ENCODE peak calls at places on chromosomes 11 and 22, in six cellular contexts. G is GM23338, Y is HCT116, V is sigmoid colon, B is astrocyte of the spinal cord, J is psoas muscle. E is an unnamed sample.
A peak's percentile ranks its signal among the peaks of the same experiment; 100 is the strongest.

GRCh38 chr11:69209038-69209350 is 53.3 kb downstream of the SMIM38 start:
- DNase-seq in G (no peak), Y (no peak), V (peak; percentile 20), B (no peak), J (no peak), E (no peak)

GRCh38 chr22:21074092-21074715 is 28.5 kb downstream of the LRRC74B start:
- DNase-seq in G (no peak), Y (peak; percentile 4), V (no peak), B (peak; percentile 72), J (no peak), E (peak; percentile 90)

GRCh38 chr11:61417670-61418069 is 12.1 kb downstream of the CPSF7 start:
- DNase-seq in G (no peak), Y (no peak), V (no peak), B (no peak), J (no peak), E (no peak)

GRCh38 chr11:8715501-8715900 is 32.9 kb downstream of the RPL27A start:
- DNase-seq in G (no peak), Y (no peak), V (no peak), B (no peak), J (peak; percentile 82), E (no peak)

GRCh38 chr11:85590848-85591483 is 36.2 kb downstream of the DLG2 start:
- DNase-seq in G (peak; percentile 72), Y (peak; percentile 35), V (no peak), B (peak; percentile 31), J (no peak), E (peak; percentile 58)

GRCh38 chr11:112318193-112318592 is 57.5 kb upstream of the PLET1 start:
- DNase-seq in G (no peak), Y (peak; percentile 4), V (no peak), B (peak; percentile 90), J (no peak), E (peak; percentile 93)

GRCh38 chr11:87083029-87083428 is 45.3 kb downstream of the TMEM135 start:
- DNase-seq in G (peak; percentile 63), Y (no peak), V (no peak), B (no peak), J (no peak), E (no peak)

GRCh38 chr11:68855205-68855978 is 13.7 kb upstream of the CPT1A start:
- DNase-seq in G (peak; percentile 64), Y (no peak), V (no peak), B (peak; percentile 38), J (peak; percentile 83), E (no peak)

GRCh38 chr11:70580036-70580805 is 181.9 kb downstream of the CTTN start:
- DNase-seq in G (no peak), Y (no peak), V (peak; percentile 44), B (no peak), J (peak; percentile 47), E (no peak)

GRCh38 chr11:21761000-21761399 is 431.9 kb upstream of the ANO5 start:
- DNase-seq in G (no peak), Y (no peak), V (no peak), B (no peak), J (no peak), E (no peak)

GRCh38 chr22:45647532-45648225 is 24.0 kb upstream of the ATXN10 start:
- DNase-seq in G (no peak), Y (no peak), V (no peak), B (no peak), J (no peak), E (no peak)

GRCh38 chr11:121418625-121419114 is 33.4 kb upstream of the SORL1 start:
- DNase-seq in G (no peak), Y (no peak), V (no peak), B (no peak), J (no peak), E (no peak)

GRCh38 chr22:19039448-19039780 is 82.8 kb downstream of the DGCR2 start:
- DNase-seq in G (no peak), Y (no peak), V (no peak), B (no peak), J (peak; percentile 12), E (no peak)

GRCh38 chr11:129061466-129062194 is 119.0 kb upstream of the TP53AIP1 start:
- DNase-seq in G (no peak), Y (peak; percentile 80), V (no peak), B (peak; percentile 34), J (no peak), E (peak; percentile 93)

GRCh38 chr11:20388096-20389055 is 860 bp downstream of the PRMT3 start:
- DNase-seq in G (no peak), Y (no peak), V (no peak), B (peak; percentile 23), J (no peak), E (peak; percentile 21)

GRCh38 chr11:57475191-57475590 is 14.9 kb downstream of the RTN4RL2 start:
- DNase-seq in G (no peak), Y (no peak), V (no peak), B (no peak), J (no peak), E (no peak)

GRCh38 chr11:19646921-19647320 is 65.7 kb upstream of the NAV2 start:
- DNase-seq in G (no peak), Y (no peak), V (no peak), B (peak; percentile 96), J (no peak), E (no peak)

GRCh38 chr11:27287205-27287604 is 75.8 kb downstream of the CCDC34 start:
- DNase-seq in G (no peak), Y (no peak), V (no peak), B (no peak), J (no peak), E (no peak)

GRCh38 chr11:134469627-134470026 is 57.6 kb upstream of the B3GAT1 start:
- DNase-seq in G (peak; percentile 47), Y (peak; percentile 24), V (no peak), B (no peak), J (no peak), E (no peak)

GRCh38 chr22:42369250-42370041 is 62.8 kb downstream of the NFAM1 start:
- DNase-seq in G (peak; percentile 98), Y (peak; percentile 88), V (peak; percentile 97), B (peak; percentile 83), J (peak; percentile 94), E (peak; percentile 92)

GRCh38 chr11:85787809-85788805 is 22.8 kb downstream of the SYTL2 start:
- DNase-seq in G (peak; percentile 30), Y (no peak), V (no peak), B (no peak), J (no peak), E (peak; percentile 79)

GRCh38 chr11:46743693-46744339 is 24.8 kb downstream of the F2 start:
- DNase-seq in G (no peak), Y (no peak), V (no peak), B (peak; percentile 62), J (no peak), E (no peak)

GRCh38 chr11:112615238-112615637 is 346.0 kb upstream of the NCAM1 start:
- DNase-seq in G (no peak), Y (no peak), V (no peak), B (no peak), J (no peak), E (peak; percentile 39)

GRCh38 chr11:27174026-27174425 is 133.4 kb downstream of the BBOX1 start:
- DNase-seq in G (no peak), Y (no peak), V (no peak), B (no peak), J (no peak), E (peak; percentile 99)

GRCh38 chr11:113163291-113164030 is 150.9 kb upstream of the TTC12 start:
- DNase-seq in G (no peak), Y (no peak), V (no peak), B (peak; percentile 3), J (no peak), E (no peak)

GRCh38 chr11:61737636-61738386 is 14.6 kb upstream of the MYRF start:
- DNase-seq in G (no peak), Y (no peak), V (no peak), B (no peak), J (no peak), E (no peak)

GRCh38 chr11:112525270-112525669 is 264.6 kb upstream of the PLET1 start:
- DNase-seq in G (no peak), Y (no peak), V (peak; percentile 69), B (peak; percentile 42), J (no peak), E (peak; percentile 88)

GRCh38 chr11:108549319-108549885 is 44.2 kb downstream of the EXPH5 start:
- DNase-seq in G (no peak), Y (no peak), V (no peak), B (no peak), J (no peak), E (no peak)

GRCh38 chr11:11640996-11641395 is 19.2 kb upstream of the GALNT18 start:
- DNase-seq in G (no peak), Y (no peak), V (no peak), B (no peak), J (no peak), E (no peak)

GRCh38 chr22:42399315-42400271 is 32.6 kb downstream of the NFAM1 start:
- DNase-seq in G (peak; percentile 54), Y (no peak), V (no peak), B (peak; percentile 10), J (no peak), E (peak; percentile 11)

GRCh38 chr11:63838150-63838681 is 694 bp upstream of the MARK2 start:
- DNase-seq in G (no peak), Y (no peak), V (no peak), B (no peak), J (peak; percentile 63), E (no peak)

GRCh38 chr22:46142548-46143490 is 7.5 kb upstream of the PPARA start:
- DNase-seq in G (no peak), Y (no peak), V (peak; percentile 57), B (no peak), J (no peak), E (no peak)

GRCh38 chr11:122803306-122803705 is 35.0 kb upstream of the CRTAM start:
- DNase-seq in G (no peak), Y (no peak), V (no peak), B (peak; percentile 73), J (no peak), E (peak; percentile 100)

GRCh38 chr22:36930041-36930935 is 16.9 kb downstream of the CSF2RB start:
- DNase-seq in G (no peak), Y (no peak), V (no peak), B (no peak), J (no peak), E (no peak)

GRCh38 chr22:22855617-22856308 is 31.9 kb upstream of the IGLL5 start:
- DNase-seq in G (peak; percentile 75), Y (no peak), V (no peak), B (no peak), J (no peak), E (no peak)
- TF ChIP-seq CTCF in G (peak; percentile 63), Y (peak; percentile 63), V (no peak), B (peak; percentile 47), J (no peak), E (peak; percentile 40)

GRCh38 chr22:50418624-50419023 is 56.2 kb downstream of the SBF1 start:
- DNase-seq in G (no peak), Y (no peak), V (no peak), B (no peak), J (no peak), E (no peak)
- H3K4me3 ChIP-seq in G (no peak overlapping the region), Y (no peak overlapping the region), V (no peak overlapping the region), B (no peak overlapping the region), J (no peak overlapping the region), E (no peak overlapping the region)

DNA sequence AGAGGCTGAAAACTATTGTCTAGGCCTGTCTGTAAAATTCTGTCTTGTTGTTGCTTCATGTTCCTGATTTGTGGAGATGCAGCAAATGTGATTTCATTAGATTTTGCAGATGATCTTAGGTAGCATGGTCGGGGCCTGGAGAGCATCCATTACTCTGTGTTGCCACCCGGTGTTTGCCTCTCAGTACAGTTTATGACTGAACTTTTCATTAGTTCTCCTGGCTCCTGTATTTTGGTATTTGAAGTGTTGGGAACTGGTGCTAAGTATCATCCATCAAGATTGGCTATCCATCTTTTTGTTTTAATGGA is 7.7 kb downstream of the YWHAH start:
- DNase-seq in G (no peak), Y (no peak), V (no peak), B (peak; percentile 10), J (no peak), E (peak; percentile 15)
- TF ChIP-seq CTCF in G (peak; percentile 34), Y (peak; percentile 18), V (no peak), B (no peak), J (no peak), E (no peak)

GRCh38 chr11:97617031-97617430 is 1227.2 kb downstream of the JRKL start:
- DNase-seq in G (no peak), Y (no peak), V (no peak), B (no peak), J (no peak), E (no peak)
- H3K4me3 ChIP-seq in G (no peak overlapping the region), Y (no peak overlapping the region), V (no peak overlapping the region), B (no peak overlapping the region), J (no peak overlapping the region), E (no peak overlapping the region)